ENCODE peak calls at places on chromosomes 4 and X, in six cellular contexts. X is ovary, E is adrenal gland, Z is uterus, J is SK-N-SH, H is heart left ventricle. C is an unnamed sample.

GRCh38 chr4:76600447-76600846 is 165.4 kb downstream of the SHROOM3 start:
- DNase-seq in X (no peak), E (no peak), Z (no peak), J (no peak), H (no peak), C (no peak)

GRCh38 chrX:112844250-112844649 is 3.6 kb upstream of the AMOT start:
- DNase-seq in X (no peak), E (no peak), Z (no peak), J (no peak), H (no peak), C (no peak)

GRCh38 chr4:167014944-167015343 is 219.3 kb downstream of the SPOCK3 start:
- DNase-seq in X (no peak), E (no peak), Z (no peak), J (no peak), H (no peak), C (no peak)

GRCh38 chr4:110112056-110112455 is 86.4 kb downstream of the ELOVL6 start:
- DNase-seq in X (no peak), E (no peak), Z (no peak), J (no peak), H (no peak), C (no peak)

GRCh38 chr4:172188248-172188976 is 375.2 kb downstream of the GALNTL6 start:
- DNase-seq in X (no peak), E (no peak), Z (no peak), J (no peak), H (no peak), C (no peak)

GRCh38 chrX:120365968-120366367 is 4.1 kb downstream of the ATP1B4 start:
- DNase-seq in X (no peak), E (no peak), Z (no peak), J (no peak), H (no peak), C (no peak)

GRCh38 chr4:137263206-137263605 is 269.1 kb downstream of the PCDH18 start:
- DNase-seq in X (no peak), E (no peak), Z (no peak), J (no peak), H (no peak), C (no peak)

GRCh38 chr4:79249879-79250503 is 75.9 kb downstream of the NAA11 start:
- DNase-seq in X (no peak), E (no peak), Z (no peak), J (no peak), H (no peak), C (no peak)

GRCh38 chr4:157291071-157291470 is 70.5 kb downstream of the GRIA2 start:
- DNase-seq in X (no peak), E (no peak), Z (no peak), J (no peak), H (no peak), C (no peak)

DNA sequence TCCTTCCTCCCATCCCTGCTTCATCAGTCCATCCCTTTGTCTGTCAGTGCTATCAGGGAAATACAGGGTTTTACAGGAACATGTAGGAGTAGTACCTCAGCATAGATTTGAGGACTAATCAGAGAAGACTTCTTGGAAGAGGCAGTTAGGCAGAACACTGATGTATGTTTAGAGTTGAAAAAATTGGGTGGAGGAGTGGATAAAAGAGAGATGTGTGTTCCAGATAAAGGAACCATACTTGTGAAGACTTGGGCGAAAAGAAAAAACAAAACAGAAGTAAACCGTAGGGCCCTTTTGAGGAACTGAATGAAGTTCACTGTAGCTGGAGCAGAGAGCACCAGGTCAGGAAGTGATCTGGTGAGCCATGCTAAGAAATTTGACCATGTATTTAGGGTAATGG is 32.2 kb downstream of the AFF1 start:
- DNase-seq in X (no peak), E (no peak), Z (no peak), J (no peak), H (no peak), C (no peak)
- H3K4me1 ChIP-seq in X (peaks cover 7% of the 10 kb centered on the region), E (no peaks in the 10 kb centered on the region), Z (no peaks in the 10 kb centered on the region), J (peaks cover 6% of the 10 kb centered on the region), H (peaks cover 53% of the 10 kb centered on the region), C (peaks cover 18% of the 10 kb centered on the region)

GRCh38 chrX:151510203-151510602 is 53.3 kb upstream of the PASD1 start:
- DNase-seq in X (no peak), E (no peak), Z (no peak), J (no peak), H (no peak), C (no peak)

DNA sequence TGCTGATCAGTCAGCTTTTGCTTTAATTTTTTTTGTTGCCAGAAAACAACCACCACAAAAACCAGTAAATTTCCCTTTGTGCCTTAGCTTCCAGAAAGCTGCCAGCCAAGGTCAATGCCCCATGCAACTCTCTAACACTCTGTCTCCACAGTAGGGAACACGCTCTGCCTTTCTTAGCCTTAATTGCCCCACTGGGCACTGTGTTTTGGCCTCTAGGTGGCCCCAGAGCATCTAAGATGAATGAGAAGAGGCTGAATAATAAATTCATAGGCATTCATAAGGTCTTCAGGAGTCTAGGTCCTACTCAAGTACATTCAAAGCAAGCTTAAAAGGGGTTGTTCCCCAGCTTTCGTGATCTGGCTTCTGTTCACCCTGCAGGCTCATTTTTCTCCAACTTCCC is 57.7 kb upstream of the PASD1 start:
- DNase-seq in X (no peak), E (peak; percentile 76), Z (no peak), J (peak; percentile 4), H (no peak), C (no peak)
- TF ChIP-seq CTCF in X (no peak), E (peak; percentile 53), Z (no peak), J (peak; percentile 62), H (no peak), C (no peak)

GRCh38 chrX:72123471-72124185 is 8.1 kb downstream of the RTL5 start:
- DNase-seq in X (no peak), E (peak; percentile 35), Z (no peak), J (no peak), H (peak; percentile 70), C (no peak)
- H3K4me1 ChIP-seq in X (no peaks in the 10 kb centered on the region), E (no peaks in the 10 kb centered on the region), Z (no peaks in the 10 kb centered on the region), J (peaks cover 76% of the 10 kb centered on the region), H (peaks cover 82% of the 10 kb centered on the region), C (no peaks in the 10 kb centered on the region)

GRCh38 chr4:154911608-154912098 is 130.6 kb downstream of the RBM46 start:
- DNase-seq in X (no peak), E (no peak), Z (no peak), J (no peak), H (no peak), C (no peak)

GRCh38 chr4:154916068-154916467 is 135.0 kb downstream of the RBM46 start:
- DNase-seq in X (no peak), E (no peak), Z (no peak), J (no peak), H (no peak), C (no peak)

GRCh38 chr4:154908168-154908567 is 127.1 kb downstream of the RBM46 start:
- DNase-seq in X (no peak), E (no peak), Z (no peak), J (no peak), H (no peak), C (no peak)

DNA sequence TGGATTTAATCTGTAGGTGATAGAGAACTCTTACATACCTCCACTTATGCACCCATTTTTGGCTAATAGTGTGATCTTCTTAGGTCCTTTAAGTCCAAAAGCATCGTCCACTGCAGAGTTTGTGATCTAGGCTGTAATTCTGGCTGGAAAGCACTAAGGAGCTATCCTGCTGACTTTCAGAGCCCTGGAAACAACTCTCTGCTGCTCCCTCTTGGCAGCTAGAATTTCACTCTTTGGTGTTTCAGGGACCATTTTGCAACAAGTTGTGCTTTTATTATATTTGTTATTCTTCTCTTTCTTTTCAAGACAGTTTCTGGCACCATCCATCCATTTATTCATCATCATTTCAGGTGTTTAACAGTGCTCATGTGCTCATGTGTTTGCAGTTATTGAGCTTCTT is 130.0 kb downstream of the RBM46 start:
- DNase-seq in X (no peak), E (no peak), Z (no peak), J (peak; percentile 5), H (no peak), C (no peak)
- TF ChIP-seq CTCF in X (no peak), E (no peak), Z (no peak), J (no peak), H (no peak), C (no peak)

GRCh38 chr4:75004755-75005668 is 72.1 kb downstream of the PARM1 start:
- DNase-seq in X (no peak), E (no peak), Z (no peak), J (no peak), H (no peak), C (no peak)

GRCh38 chr4:75003979-75004378 is 71.1 kb downstream of the PARM1 start:
- DNase-seq in X (no peak), E (no peak), Z (no peak), J (no peak), H (no peak), C (no peak)

GRCh38 chr4:75007891-75008290 is 75.0 kb downstream of the PARM1 start:
- DNase-seq in X (no peak), E (no peak), Z (no peak), J (no peak), H (no peak), C (no peak)

GRCh38 chr4:75002381-75002780 is 69.5 kb downstream of the PARM1 start:
- DNase-seq in X (no peak), E (no peak), Z (no peak), J (no peak), H (no peak), C (no peak)

GRCh38 chr4:75005727-75006126 is 72.8 kb downstream of the PARM1 start:
- DNase-seq in X (no peak), E (no peak), Z (no peak), J (no peak), H (no peak), C (no peak)
- H3K4me1 ChIP-seq in X (no peaks in the 10 kb centered on the region), E (no peaks in the 10 kb centered on the region), Z (no peaks in the 10 kb centered on the region), J (no peaks in the 10 kb centered on the region), H (no peaks in the 10 kb centered on the region), C (peaks cover 6% of the 10 kb centered on the region)

GRCh38 chr4:163251204-163251603 is 81.2 kb downstream of the NPY1R start:
- DNase-seq in X (no peak), E (no peak), Z (no peak), J (peak; percentile 8), H (no peak), C (no peak)
- TF ChIP-seq CTCF in X (no peak), E (no peak), Z (no peak), J (peak; percentile 25), H (no peak), C (no peak)